ENCODE peak calls at places on chromosomes 1 and 21, in seven cellular contexts. One of them, this sample, is unnamed.

GRCh38 chr1:91020486-91020885 is 1.3 kb downstream of the ZNF644 start:
- DNase-seq in right cardiac atrium: no peak
- DNase-seq in hepatocyte: no peak
- DNase-seq in stimulated activated CD8-positive, alpha-beta memory T cell treated with anti-CD3 and anti-CD28 coated beads, Interleukin-7, amount 100 ng/mL, for 1 hour: no peak
- DNase-seq in dermis microvascular lymphatic vessel endothelial cell: no peak
- DNase-seq in mesothelial cell of epicardium: no peak
- DNase-seq in cardiac muscle cell: peak; percentile 14
- DNase-seq in this sample: no peak

GRCh38 chr1:103084176-103084575 is 24.1 kb downstream of the COL11A1 start:
- DNase-seq in right cardiac atrium: no peak
- DNase-seq in hepatocyte: no peak
- DNase-seq in stimulated activated CD8-positive, alpha-beta memory T cell treated with anti-CD3 and anti-CD28 coated beads, Interleukin-7, amount 100 ng/mL, for 1 hour: no peak
- DNase-seq in dermis microvascular lymphatic vessel endothelial cell: no peak
- DNase-seq in mesothelial cell of epicardium: no peak
- DNase-seq in cardiac muscle cell: no peak
- DNase-seq in this sample: no peak

GRCh38 chr1:230424440-230425251 is 1.5 kb downstream of the PGBD5 start:
- DNase-seq in right cardiac atrium: no peak
- DNase-seq in hepatocyte: peak; percentile 31
- DNase-seq in stimulated activated CD8-positive, alpha-beta memory T cell treated with anti-CD3 and anti-CD28 coated beads, Interleukin-7, amount 100 ng/mL, for 1 hour: no peak
- DNase-seq in dermis microvascular lymphatic vessel endothelial cell: no peak
- DNase-seq in mesothelial cell of epicardium: no peak
- DNase-seq in cardiac muscle cell: no peak
- DNase-seq in this sample: peak; percentile 32

GRCh38 chr1:39006726-39007645 is 15.9 kb downstream of the AKIRIN1 start:
- DNase-seq in right cardiac atrium: no peak
- DNase-seq in hepatocyte: no peak
- DNase-seq in stimulated activated CD8-positive, alpha-beta memory T cell treated with anti-CD3 and anti-CD28 coated beads, Interleukin-7, amount 100 ng/mL, for 1 hour: no peak
- DNase-seq in dermis microvascular lymphatic vessel endothelial cell: no peak
- DNase-seq in mesothelial cell of epicardium: no peak
- DNase-seq in cardiac muscle cell: no peak
- DNase-seq in this sample: no peak

GRCh38 chr21:46122241-46122671 is 24.3 kb downstream of the COL6A2 start:
- DNase-seq in right cardiac atrium: peak; percentile 13
- DNase-seq in hepatocyte: no peak
- DNase-seq in stimulated activated CD8-positive, alpha-beta memory T cell treated with anti-CD3 and anti-CD28 coated beads, Interleukin-7, amount 100 ng/mL, for 1 hour: no peak
- DNase-seq in dermis microvascular lymphatic vessel endothelial cell: no peak
- DNase-seq in mesothelial cell of epicardium: peak; percentile 7
- DNase-seq in cardiac muscle cell: peak; percentile 60
- DNase-seq in this sample: no peak

GRCh38 chr1:80417651-80418050 is 1383.1 kb upstream of the ADGRL2 start:
- DNase-seq in right cardiac atrium: no peak
- DNase-seq in hepatocyte: no peak
- DNase-seq in stimulated activated CD8-positive, alpha-beta memory T cell treated with anti-CD3 and anti-CD28 coated beads, Interleukin-7, amount 100 ng/mL, for 1 hour: no peak
- DNase-seq in dermis microvascular lymphatic vessel endothelial cell: no peak
- DNase-seq in mesothelial cell of epicardium: no peak
- DNase-seq in cardiac muscle cell: peak; percentile 16
- DNase-seq in this sample: no peak

GRCh38 chr1:183443466-183443865 is 25.3 kb upstream of the NMNAT2 start:
- DNase-seq in right cardiac atrium: no peak
- DNase-seq in hepatocyte: no peak
- DNase-seq in stimulated activated CD8-positive, alpha-beta memory T cell treated with anti-CD3 and anti-CD28 coated beads, Interleukin-7, amount 100 ng/mL, for 1 hour: no peak
- DNase-seq in dermis microvascular lymphatic vessel endothelial cell: no peak
- DNase-seq in mesothelial cell of epicardium: no peak
- DNase-seq in cardiac muscle cell: no peak
- DNase-seq in this sample: no peak

GRCh38 chr1:210250665-210250997 is 18.0 kb downstream of the SERTAD4 start:
- DNase-seq in right cardiac atrium: peak; percentile 41
- DNase-seq in hepatocyte: peak; percentile 46
- DNase-seq in stimulated activated CD8-positive, alpha-beta memory T cell treated with anti-CD3 and anti-CD28 coated beads, Interleukin-7, amount 100 ng/mL, for 1 hour: no peak
- DNase-seq in dermis microvascular lymphatic vessel endothelial cell: peak; percentile 25
- DNase-seq in mesothelial cell of epicardium: no peak
- DNase-seq in cardiac muscle cell: peak; percentile 35
- DNase-seq in this sample: no peak

GRCh38 chr1:168136709-168137514 is at the start of gene GPR161:
- DNase-seq in right cardiac atrium: peak; percentile 63
- DNase-seq in hepatocyte: peak; percentile 73
- DNase-seq in stimulated activated CD8-positive, alpha-beta memory T cell treated with anti-CD3 and anti-CD28 coated beads, Interleukin-7, amount 100 ng/mL, for 1 hour: no peak
- DNase-seq in dermis microvascular lymphatic vessel endothelial cell: peak; percentile 65
- DNase-seq in mesothelial cell of epicardium: peak; percentile 63
- DNase-seq in cardiac muscle cell: peak; percentile 58
- DNase-seq in this sample: peak; percentile 62

GRCh38 chr1:178633068-178633467 is 92.0 kb upstream of the RALGPS2 start:
- DNase-seq in right cardiac atrium: no peak
- DNase-seq in hepatocyte: no peak
- DNase-seq in stimulated activated CD8-positive, alpha-beta memory T cell treated with anti-CD3 and anti-CD28 coated beads, Interleukin-7, amount 100 ng/mL, for 1 hour: no peak
- DNase-seq in dermis microvascular lymphatic vessel endothelial cell: no peak
- DNase-seq in mesothelial cell of epicardium: no peak
- DNase-seq in cardiac muscle cell: no peak
- DNase-seq in this sample: no peak

GRCh38 chr1:110008971-110009565 is 24.5 kb downstream of the AHCYL1 start:
- DNase-seq in right cardiac atrium: no peak
- DNase-seq in hepatocyte: no peak
- DNase-seq in stimulated activated CD8-positive, alpha-beta memory T cell treated with anti-CD3 and anti-CD28 coated beads, Interleukin-7, amount 100 ng/mL, for 1 hour: no peak
- DNase-seq in dermis microvascular lymphatic vessel endothelial cell: no peak
- DNase-seq in mesothelial cell of epicardium: no peak
- DNase-seq in cardiac muscle cell: no peak
- DNase-seq in this sample: no peak

GRCh38 chr21:38140192-38140905 is 116.4 kb upstream of the KCNJ15 start:
- DNase-seq in right cardiac atrium: peak; percentile 57
- DNase-seq in hepatocyte: peak; percentile 42
- DNase-seq in stimulated activated CD8-positive, alpha-beta memory T cell treated with anti-CD3 and anti-CD28 coated beads, Interleukin-7, amount 100 ng/mL, for 1 hour: no peak
- DNase-seq in dermis microvascular lymphatic vessel endothelial cell: peak; percentile 2
- DNase-seq in mesothelial cell of epicardium: no peak
- DNase-seq in cardiac muscle cell: peak; percentile 71
- DNase-seq in this sample: peak; percentile 45

GRCh38 chr1:156652131-156652991 is 10.4 kb downstream of the BCAN start:
- DNase-seq in right cardiac atrium: no peak
- DNase-seq in hepatocyte: peak; percentile 76
- DNase-seq in stimulated activated CD8-positive, alpha-beta memory T cell treated with anti-CD3 and anti-CD28 coated beads, Interleukin-7, amount 100 ng/mL, for 1 hour: no peak
- DNase-seq in dermis microvascular lymphatic vessel endothelial cell: peak; percentile 41
- DNase-seq in mesothelial cell of epicardium: peak; percentile 55
- DNase-seq in cardiac muscle cell: peak; percentile 64
- DNase-seq in this sample: no peak

GRCh38 chr1:22760453-22760852 is 49.8 kb downstream of the EPHB2 start:
- DNase-seq in right cardiac atrium: no peak
- DNase-seq in hepatocyte: no peak
- DNase-seq in stimulated activated CD8-positive, alpha-beta memory T cell treated with anti-CD3 and anti-CD28 coated beads, Interleukin-7, amount 100 ng/mL, for 1 hour: no peak
- DNase-seq in dermis microvascular lymphatic vessel endothelial cell: no peak
- DNase-seq in mesothelial cell of epicardium: no peak
- DNase-seq in cardiac muscle cell: no peak
- DNase-seq in this sample: no peak

GRCh38 chr21:34969431-34970036 is 79.6 kb downstream of the RUNX1 start:
- DNase-seq in right cardiac atrium: no peak
- DNase-seq in hepatocyte: no peak
- DNase-seq in stimulated activated CD8-positive, alpha-beta memory T cell treated with anti-CD3 and anti-CD28 coated beads, Interleukin-7, amount 100 ng/mL, for 1 hour: no peak
- DNase-seq in dermis microvascular lymphatic vessel endothelial cell: no peak
- DNase-seq in mesothelial cell of epicardium: no peak
- DNase-seq in cardiac muscle cell: peak; percentile 56
- DNase-seq in this sample: no peak

GRCh38 chr1:36699113-36699512 is 216.4 kb upstream of the CSF3R start:
- DNase-seq in right cardiac atrium: no peak
- DNase-seq in hepatocyte: no peak
- DNase-seq in stimulated activated CD8-positive, alpha-beta memory T cell treated with anti-CD3 and anti-CD28 coated beads, Interleukin-7, amount 100 ng/mL, for 1 hour: no peak
- DNase-seq in dermis microvascular lymphatic vessel endothelial cell: no peak
- DNase-seq in mesothelial cell of epicardium: no peak
- DNase-seq in cardiac muscle cell: no peak
- DNase-seq in this sample: no peak

GRCh38 chr1:6447818-6448748 is 17.9 kb downstream of the TNFRSF25 start:
- DNase-seq in right cardiac atrium: no peak
- DNase-seq in hepatocyte: peak; percentile 69
- DNase-seq in stimulated activated CD8-positive, alpha-beta memory T cell treated with anti-CD3 and anti-CD28 coated beads, Interleukin-7, amount 100 ng/mL, for 1 hour: no peak
- DNase-seq in dermis microvascular lymphatic vessel endothelial cell: no peak
- DNase-seq in mesothelial cell of epicardium: no peak
- DNase-seq in cardiac muscle cell: no peak
- DNase-seq in this sample: no peak

GRCh38 chr1:26700711-26701110 is 4.9 kb downstream of the ARID1A start:
- DNase-seq in right cardiac atrium: no peak
- DNase-seq in hepatocyte: no peak
- DNase-seq in stimulated activated CD8-positive, alpha-beta memory T cell treated with anti-CD3 and anti-CD28 coated beads, Interleukin-7, amount 100 ng/mL, for 1 hour: no peak
- DNase-seq in dermis microvascular lymphatic vessel endothelial cell: no peak
- DNase-seq in mesothelial cell of epicardium: no peak
- DNase-seq in cardiac muscle cell: no peak
- DNase-seq in this sample: peak; percentile 43

GRCh38 chr1:31507676-31508530 is 68.4 kb upstream of the TINAGL1 start:
- DNase-seq in right cardiac atrium: no peak
- DNase-seq in hepatocyte: no peak
- DNase-seq in stimulated activated CD8-positive, alpha-beta memory T cell treated with anti-CD3 and anti-CD28 coated beads, Interleukin-7, amount 100 ng/mL, for 1 hour: no peak
- DNase-seq in dermis microvascular lymphatic vessel endothelial cell: no peak
- DNase-seq in mesothelial cell of epicardium: no peak
- DNase-seq in cardiac muscle cell: no peak
- DNase-seq in this sample: no peak

GRCh38 chr1:232943679-232944252 is 6.6 kb upstream of the NTPCR start:
- DNase-seq in right cardiac atrium: no peak
- DNase-seq in hepatocyte: no peak
- DNase-seq in stimulated activated CD8-positive, alpha-beta memory T cell treated with anti-CD3 and anti-CD28 coated beads, Interleukin-7, amount 100 ng/mL, for 1 hour: no peak
- DNase-seq in dermis microvascular lymphatic vessel endothelial cell: no peak
- DNase-seq in mesothelial cell of epicardium: no peak
- DNase-seq in cardiac muscle cell: peak; percentile 84
- DNase-seq in this sample: no peak

GRCh38 chr1:39901486-39902120 is at the start of gene MYCL:
- DNase-seq in right cardiac atrium: peak; percentile 52
- DNase-seq in hepatocyte: peak; percentile 92
- DNase-seq in stimulated activated CD8-positive, alpha-beta memory T cell treated with anti-CD3 and anti-CD28 coated beads, Interleukin-7, amount 100 ng/mL, for 1 hour: peak; percentile 18
- DNase-seq in dermis microvascular lymphatic vessel endothelial cell: peak; percentile 74
- DNase-seq in mesothelial cell of epicardium: peak; percentile 76
- DNase-seq in cardiac muscle cell: peak; percentile 54
- DNase-seq in this sample: peak; percentile 91

GRCh38 chr1:16243936-16244649 is 7.1 kb upstream of the CPLANE2 start:
- DNase-seq in right cardiac atrium: peak; percentile 75
- DNase-seq in hepatocyte: peak; percentile 87
- DNase-seq in stimulated activated CD8-positive, alpha-beta memory T cell treated with anti-CD3 and anti-CD28 coated beads, Interleukin-7, amount 100 ng/mL, for 1 hour: peak; percentile 45
- DNase-seq in dermis microvascular lymphatic vessel endothelial cell: peak; percentile 84
- DNase-seq in mesothelial cell of epicardium: no peak
- DNase-seq in cardiac muscle cell: peak; percentile 89
- DNase-seq in this sample: peak; percentile 94

GRCh38 chr1:94713472-94714141 is 106.5 kb upstream of the SLC44A3 start:
- DNase-seq in right cardiac atrium: peak; percentile 78
- DNase-seq in hepatocyte: peak; percentile 94
- DNase-seq in stimulated activated CD8-positive, alpha-beta memory T cell treated with anti-CD3 and anti-CD28 coated beads, Interleukin-7, amount 100 ng/mL, for 1 hour: no peak
- DNase-seq in dermis microvascular lymphatic vessel endothelial cell: no peak
- DNase-seq in mesothelial cell of epicardium: no peak
- DNase-seq in cardiac muscle cell: peak; percentile 95
- DNase-seq in this sample: peak; percentile 69

GRCh38 chr1:235835226-235835625 is 31.5 kb downstream of the LYST start:
- DNase-seq in right cardiac atrium: peak; percentile 45
- DNase-seq in hepatocyte: peak; percentile 11
- DNase-seq in stimulated activated CD8-positive, alpha-beta memory T cell treated with anti-CD3 and anti-CD28 coated beads, Interleukin-7, amount 100 ng/mL, for 1 hour: no peak
- DNase-seq in dermis microvascular lymphatic vessel endothelial cell: no peak
- DNase-seq in mesothelial cell of epicardium: no peak
- DNase-seq in cardiac muscle cell: peak; percentile 72
- DNase-seq in this sample: no peak

GRCh38 chr1:47420547-47420946 is 4.5 kb downstream of the FOXE3 start:
- DNase-seq in right cardiac atrium: no peak
- DNase-seq in hepatocyte: no peak
- DNase-seq in stimulated activated CD8-positive, alpha-beta memory T cell treated with anti-CD3 and anti-CD28 coated beads, Interleukin-7, amount 100 ng/mL, for 1 hour: no peak
- DNase-seq in dermis microvascular lymphatic vessel endothelial cell: no peak
- DNase-seq in mesothelial cell of epicardium: no peak
- DNase-seq in cardiac muscle cell: no peak
- DNase-seq in this sample: no peak

GRCh38 chr1:33455537-33456301 is 16.7 kb upstream of the ZSCAN20 start:
- DNase-seq in right cardiac atrium: no peak
- DNase-seq in hepatocyte: peak; percentile 80
- DNase-seq in stimulated activated CD8-positive, alpha-beta memory T cell treated with anti-CD3 and anti-CD28 coated beads, Interleukin-7, amount 100 ng/mL, for 1 hour: no peak
- DNase-seq in dermis microvascular lymphatic vessel endothelial cell: peak; percentile 78
- DNase-seq in mesothelial cell of epicardium: no peak
- DNase-seq in cardiac muscle cell: peak; percentile 84
- DNase-seq in this sample: peak; percentile 88

GRCh38 chr1:53572061-53572801 is 113.0 kb downstream of the DMRTB1 start:
- DNase-seq in right cardiac atrium: no peak
- DNase-seq in hepatocyte: peak; percentile 81
- DNase-seq in stimulated activated CD8-positive, alpha-beta memory T cell treated with anti-CD3 and anti-CD28 coated beads, Interleukin-7, amount 100 ng/mL, for 1 hour: no peak
- DNase-seq in dermis microvascular lymphatic vessel endothelial cell: peak; percentile 26
- DNase-seq in mesothelial cell of epicardium: no peak
- DNase-seq in cardiac muscle cell: no peak
- DNase-seq in this sample: peak; percentile 79

GRCh38 chr1:53683986-53684740 is 54.8 kb downstream of the GLIS1 start:
- DNase-seq in right cardiac atrium: no peak
- DNase-seq in hepatocyte: no peak
- DNase-seq in stimulated activated CD8-positive, alpha-beta memory T cell treated with anti-CD3 and anti-CD28 coated beads, Interleukin-7, amount 100 ng/mL, for 1 hour: no peak
- DNase-seq in dermis microvascular lymphatic vessel endothelial cell: no peak
- DNase-seq in mesothelial cell of epicardium: no peak
- DNase-seq in cardiac muscle cell: no peak
- DNase-seq in this sample: no peak

GRCh38 chr1:189708674-189709073 is 769.0 kb downstream of the BRINP3 start:
- DNase-seq in right cardiac atrium: no peak
- DNase-seq in hepatocyte: peak; percentile 16
- DNase-seq in stimulated activated CD8-positive, alpha-beta memory T cell treated with anti-CD3 and anti-CD28 coated beads, Interleukin-7, amount 100 ng/mL, for 1 hour: no peak
- DNase-seq in dermis microvascular lymphatic vessel endothelial cell: no peak
- DNase-seq in mesothelial cell of epicardium: no peak
- DNase-seq in cardiac muscle cell: peak; percentile 17
- DNase-seq in this sample: peak; percentile 3

GRCh38 chr1:204979306-204979705 is 63.7 kb upstream of the CNTN2 start:
- DNase-seq in right cardiac atrium: no peak
- DNase-seq in hepatocyte: no peak
- DNase-seq in stimulated activated CD8-positive, alpha-beta memory T cell treated with anti-CD3 and anti-CD28 coated beads, Interleukin-7, amount 100 ng/mL, for 1 hour: no peak
- DNase-seq in dermis microvascular lymphatic vessel endothelial cell: no peak
- DNase-seq in mesothelial cell of epicardium: no peak
- DNase-seq in cardiac muscle cell: no peak
- DNase-seq in this sample: no peak

GRCh38 chr1:96492236-96492635 is 229.3 kb upstream of the PTBP2 start:
- DNase-seq in right cardiac atrium: no peak
- DNase-seq in hepatocyte: peak; percentile 14
- DNase-seq in stimulated activated CD8-positive, alpha-beta memory T cell treated with anti-CD3 and anti-CD28 coated beads, Interleukin-7, amount 100 ng/mL, for 1 hour: no peak
- DNase-seq in dermis microvascular lymphatic vessel endothelial cell: no peak
- DNase-seq in mesothelial cell of epicardium: no peak
- DNase-seq in cardiac muscle cell: peak; percentile 7
- DNase-seq in this sample: peak; percentile 9

GRCh38 chr1:159921700-159922498 is 3.4 kb downstream of the TAGLN2 start:
- DNase-seq in right cardiac atrium: peak; percentile 59
- DNase-seq in hepatocyte: no peak
- DNase-seq in stimulated activated CD8-positive, alpha-beta memory T cell treated with anti-CD3 and anti-CD28 coated beads, Interleukin-7, amount 100 ng/mL, for 1 hour: no peak
- DNase-seq in dermis microvascular lymphatic vessel endothelial cell: no peak
- DNase-seq in mesothelial cell of epicardium: no peak
- DNase-seq in cardiac muscle cell: peak; percentile 59
- DNase-seq in this sample: peak; percentile 20

GRCh38 chr1:111747282-111747734 is 8.1 kb upstream of the INKA2 start:
- DNase-seq in right cardiac atrium: peak; percentile 52
- DNase-seq in hepatocyte: peak; percentile 84
- DNase-seq in stimulated activated CD8-positive, alpha-beta memory T cell treated with anti-CD3 and anti-CD28 coated beads, Interleukin-7, amount 100 ng/mL, for 1 hour: no peak
- DNase-seq in dermis microvascular lymphatic vessel endothelial cell: peak; percentile 94
- DNase-seq in mesothelial cell of epicardium: no peak
- DNase-seq in cardiac muscle cell: peak; percentile 87
- DNase-seq in this sample: peak; percentile 81

GRCh38 chr1:10644307-10645128 is 151.9 kb downstream of the CASZ1 start:
- DNase-seq in right cardiac atrium: no peak
- DNase-seq in hepatocyte: no peak
- DNase-seq in stimulated activated CD8-positive, alpha-beta memory T cell treated with anti-CD3 and anti-CD28 coated beads, Interleukin-7, amount 100 ng/mL, for 1 hour: no peak
- DNase-seq in dermis microvascular lymphatic vessel endothelial cell: no peak
- DNase-seq in mesothelial cell of epicardium: no peak
- DNase-seq in cardiac muscle cell: peak; percentile 12
- DNase-seq in this sample: no peak

GRCh38 chr21:28100366-28100765 is 892.3 kb downstream of the LTN1 start:
- DNase-seq in right cardiac atrium: no peak
- DNase-seq in hepatocyte: no peak
- DNase-seq in stimulated activated CD8-positive, alpha-beta memory T cell treated with anti-CD3 and anti-CD28 coated beads, Interleukin-7, amount 100 ng/mL, for 1 hour: no peak
- DNase-seq in dermis microvascular lymphatic vessel endothelial cell: no peak
- DNase-seq in mesothelial cell of epicardium: no peak
- DNase-seq in cardiac muscle cell: no peak
- DNase-seq in this sample: no peak

GRCh38 chr1:195096051-195096521 is 1512.2 kb downstream of the KCNT2 start:
- DNase-seq in right cardiac atrium: no peak
- DNase-seq in hepatocyte: no peak
- DNase-seq in stimulated activated CD8-positive, alpha-beta memory T cell treated with anti-CD3 and anti-CD28 coated beads, Interleukin-7, amount 100 ng/mL, for 1 hour: no peak
- DNase-seq in dermis microvascular lymphatic vessel endothelial cell: no peak
- DNase-seq in mesothelial cell of epicardium: no peak
- DNase-seq in cardiac muscle cell: no peak
- DNase-seq in this sample: no peak

GRCh38 chr1:146007048-146007784 is 10.8 kb upstream of the TXNIP start:
- DNase-seq in right cardiac atrium: no peak
- DNase-seq in hepatocyte: peak; percentile 89
- DNase-seq in stimulated activated CD8-positive, alpha-beta memory T cell treated with anti-CD3 and anti-CD28 coated beads, Interleukin-7, amount 100 ng/mL, for 1 hour: no peak
- DNase-seq in dermis microvascular lymphatic vessel endothelial cell: peak; percentile 84
- DNase-seq in mesothelial cell of epicardium: no peak
- DNase-seq in cardiac muscle cell: peak; percentile 90
- DNase-seq in this sample: peak; percentile 90